ENCODE peak calls at places on chromosomes 16 and 17, in four cellular contexts. X, Y, K and Z are unnamed samples.

GRCh38 chr16:26787924-26788323 is 278.8 kb upstream of the C16orf82 start:
- DNase-seq in X (no peak), Y (no peak), K (no peak), Z (no peak)

GRCh38 chr16:58021661-58022551 is 3.6 kb upstream of the MMP15 start:
- DNase-seq in X (no peak), Y (no peak), K (no peak), Z (no peak)

GRCh38 chr17:77129568-77130301 is 11.0 kb upstream of the SEC14L1 start:
- DNase-seq in X (no peak), Y (no peak), K (no peak), Z (no peak)

GRCh38 chr17:2215616-2216364 is 87.8 kb downstream of the SMG6 start:
- DNase-seq in X (peak), Y (no peak), K (peak), Z (peak)

GRCh38 chr16:56617212-56618085 is 8.1 kb upstream of the MT1E start:
- DNase-seq in X (peak), Y (peak), K (peak), Z (no peak)

GRCh38 chr16:69796285-69797118 is 34.4 kb downstream of the WWP2 start:
- DNase-seq in X (no peak), Y (no peak), K (peak), Z (no peak)

GRCh38 chr17:7313890-7314718 is 1.1 kb downstream of the GPS2 start:
- DNase-seq in X (no peak), Y (no peak), K (no peak), Z (no peak)

GRCh38 chr16:85390511-85391174 is 222.5 kb upstream of the GSE1 start:
- DNase-seq in X (peak), Y (peak), K (no peak), Z (no peak)

GRCh38 chr17:65518256-65518655 is 43.2 kb downstream of the AXIN2 start:
- DNase-seq in X (no peak), Y (no peak), K (no peak), Z (no peak)

GRCh38 chr17:8056232-8056975 is 17.5 kb downstream of the ALOX15B start:
- DNase-seq in X (no peak), Y (peak), K (peak), Z (no peak)

GRCh38 chr16:1723450-1724147 is 17.6 kb downstream of the MAPK8IP3 start:
- DNase-seq in X (no peak), Y (no peak), K (peak), Z (no peak)

GRCh38 chr16:477758-478157 is 49.8 kb upstream of the CAPN15 start:
- DNase-seq in X (no peak), Y (no peak), K (no peak), Z (no peak)

GRCh38 chr16:75789237-75789636 is 62.9 kb upstream of the CPHXL start:
- DNase-seq in X (no peak), Y (no peak), K (peak), Z (no peak)

GRCh38 chr16:27254262-27254811 is 14.2 kb downstream of the NSMCE1 start:
- DNase-seq in X (no peak), Y (no peak), K (peak), Z (no peak)

GRCh38 chr17:82931696-82932060 is 91.9 kb upstream of the ZNF750 start:
- DNase-seq in X (peak), Y (peak), K (no peak), Z (no peak)

GRCh38 chr17:2195729-2196128 is 107.9 kb downstream of the SMG6 start:
- DNase-seq in X (no peak), Y (no peak), K (peak), Z (no peak)

GRCh38 chr17:41464682-41465081 is 2.5 kb downstream of the KRT32 start:
- DNase-seq in X (no peak), Y (no peak), K (no peak), Z (no peak)